ENCODE peak calls at places on chromosomes 3 and 15, in six cellular contexts. V is AG08395, Y is kidney tubule cell, J is activated gamma-delta T cell treated with Interleukin-2 at 50 U/mL for 16 hours, H is globus pallidus, I is NCI-H1417. O is an unnamed sample.

GRCh38 chr15:48896775-48897143 is 18.8 kb downstream of the EID1 start:
- DNase-seq in I (no peak), V (no peak), J (no peak), Y (no peak), H (no peak), O (no peak)

GRCh38 chr3:197238842-197239241 is 59.6 kb downstream of the DLG1 start:
- DNase-seq in J (no peak), V (no peak), Y (no peak), H (no peak), I (no peak), O (no peak)

GRCh38 chr3:189902230-189903186 is 218.2 kb downstream of the P3H2 start:
- DNase-seq in H (peak), I (no peak), J (no peak), Y (peak), V (no peak), O (no peak)

GRCh38 chr15:61069369-61070075 is 159.6 kb downstream of the RORA start:
- DNase-seq in V (no peak), Y (no peak), J (no peak), H (no peak), I (peak), O (no peak)

GRCh38 chr3:127385540-127385870 is 97.7 kb upstream of the PRR20G start:
- DNase-seq in J (no peak), Y (no peak), V (no peak), I (no peak), H (no peak), O (no peak)

GRCh38 chr15:51576911-51577500 is 45.6 kb downstream of the DMXL2 start:
- DNase-seq in I (no peak), H (no peak), J (no peak), V (peak), Y (no peak), O (no peak)

GRCh38 chr3:127170794-127171193 is 22.1 kb upstream of the PRR23E start:
- DNase-seq in V (peak), Y (peak), J (no peak), I (peak), H (no peak), O (peak)

GRCh38 chr15:74130849-74131617 is 647 bp downstream of the ISLR2 start:
- DNase-seq in V (no peak), J (no peak), Y (no peak), H (no peak), I (no peak), O (no peak)

GRCh38 chr15:53115563-53115962 is 325.4 kb upstream of the ONECUT1 start:
- DNase-seq in V (no peak), H (no peak), J (no peak), Y (no peak), I (no peak), O (no peak)

GRCh38 chr3:116442331-116443021 is 2.8 kb downstream of the LSAMP start:
- DNase-seq in V (no peak), J (no peak), Y (no peak), I (no peak), H (no peak), O (no peak)

O was measured in Ammon's horn.